ENCODE peak calls at places on chromosomes 3 and 15, in five cellular contexts. One of them, this sample, is unnamed.
A peak's percentile ranks its signal among the peaks of the same experiment; 100 is the strongest.

GRCh38 chr15:75107905-75108838 is 84.8 kb downstream of the PPCDC start:
- DNase-seq in CD4-positive, alpha-beta T cell: peak; percentile 26
- DNase-seq in body of pancreas: peak; percentile 48
- DNase-seq in H9: no peak
- DNase-seq in astrocyte of the cerebellum: peak; percentile 48
- DNase-seq in this sample: no peak

GRCh38 chr3:193859195-193859594 is 266.2 kb downstream of the OPA1 start:
- DNase-seq in CD4-positive, alpha-beta T cell: no peak
- DNase-seq in H9: no peak
- DNase-seq in body of pancreas: no peak
- DNase-seq in astrocyte of the cerebellum: no peak
- DNase-seq in this sample: no peak

GRCh38 chr3:182284793-182285192 is 508.5 kb upstream of the ATP11B start:
- DNase-seq in CD4-positive, alpha-beta T cell: no peak
- DNase-seq in astrocyte of the cerebellum: no peak
- DNase-seq in body of pancreas: no peak
- DNase-seq in H9: peak; percentile 53
- DNase-seq in this sample: no peak

GRCh38 chr15:71951134-71951533 is 140.8 kb downstream of the NR2E3 start:
- DNase-seq in CD4-positive, alpha-beta T cell: no peak
- DNase-seq in astrocyte of the cerebellum: no peak
- DNase-seq in H9: no peak
- DNase-seq in body of pancreas: no peak
- DNase-seq in this sample: no peak

GRCh38 chr15:80749589-80749988 is 29.6 kb upstream of the CEMIP start:
- DNase-seq in H9: no peak
- DNase-seq in CD4-positive, alpha-beta T cell: no peak
- DNase-seq in astrocyte of the cerebellum: no peak
- DNase-seq in body of pancreas: no peak
- DNase-seq in this sample: no peak

GRCh38 chr3:17908399-17909191 is 166.2 kb upstream of the TBC1D5 start:
- DNase-seq in H9: no peak
- DNase-seq in astrocyte of the cerebellum: no peak
- DNase-seq in body of pancreas: no peak
- DNase-seq in CD4-positive, alpha-beta T cell: no peak
- DNase-seq in this sample: no peak

GRCh38 chr3:117398166-117398954 is 688.8 kb downstream of the TUSC7 start:
- DNase-seq in CD4-positive, alpha-beta T cell: no peak
- DNase-seq in astrocyte of the cerebellum: no peak
- DNase-seq in H9: peak; percentile 86
- DNase-seq in body of pancreas: peak; percentile 91
- DNase-seq in this sample: no peak

GRCh38 chr3:5093786-5094185 is 28.3 kb upstream of the ARL8B start:
- DNase-seq in CD4-positive, alpha-beta T cell: no peak
- DNase-seq in H9: no peak
- DNase-seq in astrocyte of the cerebellum: no peak
- DNase-seq in body of pancreas: no peak
- DNase-seq in this sample: no peak

GRCh38 chr3:169952045-169952444 is 14.6 kb upstream of the SEC62 start:
- DNase-seq in H9: no peak
- DNase-seq in astrocyte of the cerebellum: no peak
- DNase-seq in body of pancreas: no peak
- DNase-seq in CD4-positive, alpha-beta T cell: no peak
- DNase-seq in this sample: no peak

GRCh38 chr3:31532587-31533168 is at the start of gene STT3B:
- DNase-seq in astrocyte of the cerebellum: no peak
- DNase-seq in H9: peak; percentile 78
- DNase-seq in body of pancreas: peak; percentile 81
- DNase-seq in CD4-positive, alpha-beta T cell: peak; percentile 82
- DNase-seq in this sample: peak; percentile 50

GRCh38 chr3:50154840-50155490 is at the start of gene SEMA3F:
- DNase-seq in CD4-positive, alpha-beta T cell: peak; percentile 73
- DNase-seq in astrocyte of the cerebellum: no peak
- DNase-seq in body of pancreas: peak; percentile 79
- DNase-seq in H9: peak; percentile 68
- DNase-seq in this sample: peak; percentile 15

GRCh38 chr3:149970716-149971402 is at the start of gene PFN2:
- DNase-seq in astrocyte of the cerebellum: peak; percentile 46
- DNase-seq in H9: peak; percentile 76
- DNase-seq in CD4-positive, alpha-beta T cell: peak; percentile 66
- DNase-seq in body of pancreas: peak; percentile 67
- DNase-seq in this sample: no peak

GRCh38 chr3:56190906-56191305 is 277.4 kb downstream of the ERC2 start:
- DNase-seq in body of pancreas: no peak
- DNase-seq in CD4-positive, alpha-beta T cell: no peak
- DNase-seq in astrocyte of the cerebellum: no peak
- DNase-seq in H9: no peak
- DNase-seq in this sample: no peak

GRCh38 chr3:156378871-156379270 is 176.0 kb downstream of the SSR3 start:
- DNase-seq in H9: no peak
- DNase-seq in body of pancreas: no peak
- DNase-seq in astrocyte of the cerebellum: no peak
- DNase-seq in CD4-positive, alpha-beta T cell: no peak
- DNase-seq in this sample: no peak

GRCh38 chr15:42100021-42100800 is 5.8 kb upstream of the PLA2G4D start:
- DNase-seq in astrocyte of the cerebellum: no peak
- DNase-seq in body of pancreas: no peak
- DNase-seq in H9: no peak
- DNase-seq in CD4-positive, alpha-beta T cell: no peak
- DNase-seq in this sample: no peak

GRCh38 chr15:63967616-63968015 is 78.7 kb downstream of the DAPK2 start:
- DNase-seq in H9: peak; percentile 8
- DNase-seq in body of pancreas: no peak
- DNase-seq in astrocyte of the cerebellum: no peak
- DNase-seq in CD4-positive, alpha-beta T cell: no peak
- DNase-seq in this sample: no peak

GRCh38 chr15:48858401-48858800 is 19.5 kb upstream of the EID1 start:
- DNase-seq in astrocyte of the cerebellum: no peak
- DNase-seq in H9: no peak
- DNase-seq in CD4-positive, alpha-beta T cell: no peak
- DNase-seq in body of pancreas: no peak
- DNase-seq in this sample: no peak

GRCh38 chr15:83626171-83626802 is 27.6 kb upstream of the ADAMTSL3 start:
- DNase-seq in H9: no peak
- DNase-seq in CD4-positive, alpha-beta T cell: no peak
- DNase-seq in body of pancreas: no peak
- DNase-seq in astrocyte of the cerebellum: no peak
- DNase-seq in this sample: no peak

GRCh38 chr3:183299976-183300375 is 46.9 kb downstream of the B3GNT5 start:
- DNase-seq in H9: no peak
- DNase-seq in CD4-positive, alpha-beta T cell: no peak
- DNase-seq in astrocyte of the cerebellum: no peak
- DNase-seq in body of pancreas: no peak
- DNase-seq in this sample: no peak

GRCh38 chr3:145015243-145015642 is 1043.6 kb downstream of the DIPK2A start:
- DNase-seq in CD4-positive, alpha-beta T cell: no peak
- DNase-seq in H9: no peak
- DNase-seq in body of pancreas: no peak
- DNase-seq in astrocyte of the cerebellum: peak; percentile 73
- DNase-seq in this sample: no peak

GRCh38 chr15:49855917-49856637 is 235.2 kb downstream of the DTWD1 start:
- DNase-seq in body of pancreas: peak; percentile 20
- DNase-seq in H9: no peak
- DNase-seq in astrocyte of the cerebellum: no peak
- DNase-seq in CD4-positive, alpha-beta T cell: no peak
- DNase-seq in this sample: no peak

GRCh38 chr15:62365795-62366442 is 200.8 kb upstream of the C2CD4B start:
- DNase-seq in astrocyte of the cerebellum: no peak
- DNase-seq in body of pancreas: peak; percentile 70
- DNase-seq in H9: no peak
- DNase-seq in CD4-positive, alpha-beta T cell: no peak
- DNase-seq in this sample: no peak

DNA sequence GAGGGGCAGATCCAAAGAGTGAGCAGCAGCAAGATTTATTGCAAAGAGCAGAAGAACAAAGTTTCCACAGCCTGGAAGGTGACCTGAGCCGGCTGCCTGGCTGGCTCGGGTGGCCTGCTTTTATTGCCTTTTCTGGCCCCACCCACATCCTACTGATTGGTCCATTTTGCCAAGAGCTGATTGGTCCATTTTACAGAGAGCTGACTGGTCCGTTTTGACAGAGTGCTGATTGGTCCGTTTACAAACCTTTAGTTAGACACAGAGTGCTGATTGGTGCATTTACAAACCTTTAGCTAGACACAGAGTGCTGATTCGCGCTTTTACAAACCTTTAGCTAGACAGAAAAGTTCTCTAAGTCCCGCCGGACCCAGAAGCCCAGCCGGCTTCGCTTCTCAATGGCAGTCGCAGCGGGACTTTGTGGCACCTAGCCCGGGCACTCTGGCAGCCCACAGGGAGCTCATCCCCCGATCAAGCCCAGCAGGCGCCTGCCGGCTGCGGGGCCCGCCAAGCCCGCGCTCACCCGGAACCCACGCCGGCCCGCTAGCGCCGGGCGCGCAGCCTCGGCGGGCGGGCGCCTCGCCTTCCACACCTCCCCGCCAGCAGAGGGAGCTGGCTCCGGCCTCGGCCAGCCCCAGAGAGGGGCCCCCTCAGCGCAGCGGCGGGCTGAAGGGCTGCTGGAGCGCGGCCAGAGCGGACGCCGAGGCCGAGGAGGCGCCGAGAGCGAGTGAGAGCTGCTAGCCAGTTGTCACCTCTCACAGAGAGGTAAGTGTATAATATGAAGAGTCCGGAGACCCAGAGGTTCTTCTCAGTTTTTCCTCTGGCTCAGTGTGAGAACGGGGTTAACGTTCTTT is 339.2 kb downstream of the CHL1 start:
- DNase-seq in CD4-positive, alpha-beta T cell: no peak
- DNase-seq in H9: peak; percentile 72
- DNase-seq in astrocyte of the cerebellum: no peak
- DNase-seq in body of pancreas: peak; percentile 24
- DNase-seq in this sample: no peak
- TF ChIP-seq CTCF in CD4-positive, alpha-beta T cell: no peak
- TF ChIP-seq CTCF in H9: peak; percentile 37
- TF ChIP-seq CTCF in astrocyte of the cerebellum: peak; percentile 17
- TF ChIP-seq CTCF in body of pancreas: peak; percentile 57
- TF ChIP-seq CTCF in this sample: no peak

GRCh38 chr3:98589331-98589870 is 4.0 kb downstream of the CPOX start:
- DNase-seq in astrocyte of the cerebellum: no peak
- DNase-seq in H9: no peak
- DNase-seq in body of pancreas: no peak
- DNase-seq in CD4-positive, alpha-beta T cell: no peak
- DNase-seq in this sample: no peak

GRCh38 chr3:98592345-98592935 is 971 bp downstream of the CPOX start:
- DNase-seq in CD4-positive, alpha-beta T cell: no peak
- DNase-seq in body of pancreas: no peak
- DNase-seq in astrocyte of the cerebellum: no peak
- DNase-seq in H9: no peak
- DNase-seq in this sample: no peak

GRCh38 chr3:98583766-98584165 is 9.6 kb downstream of the CPOX start:
- DNase-seq in H9: no peak
- DNase-seq in body of pancreas: no peak
- DNase-seq in CD4-positive, alpha-beta T cell: no peak
- DNase-seq in astrocyte of the cerebellum: no peak
- DNase-seq in this sample: no peak

GRCh38 chr3:98584563-98584962 is 8.8 kb downstream of the CPOX start:
- DNase-seq in H9: no peak
- DNase-seq in body of pancreas: no peak
- DNase-seq in astrocyte of the cerebellum: no peak
- DNase-seq in CD4-positive, alpha-beta T cell: no peak
- DNase-seq in this sample: no peak

GRCh38 chr3:98587654-98588532 is 5.5 kb downstream of the CPOX start:
- DNase-seq in astrocyte of the cerebellum: no peak
- DNase-seq in CD4-positive, alpha-beta T cell: no peak
- DNase-seq in H9: no peak
- DNase-seq in body of pancreas: no peak
- DNase-seq in this sample: no peak
- TF ChIP-seq CTCF in astrocyte of the cerebellum: peak; percentile 54
- TF ChIP-seq CTCF in CD4-positive, alpha-beta T cell: no peak
- TF ChIP-seq CTCF in H9: peak; percentile 51
- TF ChIP-seq CTCF in body of pancreas: no peak
- TF ChIP-seq CTCF in this sample: no peak

GRCh38 chr3:69791919-69792399 is 52.7 kb downstream of the MITF start:
- DNase-seq in body of pancreas: no peak
- DNase-seq in astrocyte of the cerebellum: no peak
- DNase-seq in CD4-positive, alpha-beta T cell: no peak
- DNase-seq in H9: no peak
- DNase-seq in this sample: no peak
- TF ChIP-seq CTCF in body of pancreas: peak; percentile 47
- TF ChIP-seq CTCF in astrocyte of the cerebellum: peak; percentile 47
- TF ChIP-seq CTCF in CD4-positive, alpha-beta T cell: no peak
- TF ChIP-seq CTCF in H9: peak; percentile 58
- TF ChIP-seq CTCF in this sample: peak; percentile 12

DNA sequence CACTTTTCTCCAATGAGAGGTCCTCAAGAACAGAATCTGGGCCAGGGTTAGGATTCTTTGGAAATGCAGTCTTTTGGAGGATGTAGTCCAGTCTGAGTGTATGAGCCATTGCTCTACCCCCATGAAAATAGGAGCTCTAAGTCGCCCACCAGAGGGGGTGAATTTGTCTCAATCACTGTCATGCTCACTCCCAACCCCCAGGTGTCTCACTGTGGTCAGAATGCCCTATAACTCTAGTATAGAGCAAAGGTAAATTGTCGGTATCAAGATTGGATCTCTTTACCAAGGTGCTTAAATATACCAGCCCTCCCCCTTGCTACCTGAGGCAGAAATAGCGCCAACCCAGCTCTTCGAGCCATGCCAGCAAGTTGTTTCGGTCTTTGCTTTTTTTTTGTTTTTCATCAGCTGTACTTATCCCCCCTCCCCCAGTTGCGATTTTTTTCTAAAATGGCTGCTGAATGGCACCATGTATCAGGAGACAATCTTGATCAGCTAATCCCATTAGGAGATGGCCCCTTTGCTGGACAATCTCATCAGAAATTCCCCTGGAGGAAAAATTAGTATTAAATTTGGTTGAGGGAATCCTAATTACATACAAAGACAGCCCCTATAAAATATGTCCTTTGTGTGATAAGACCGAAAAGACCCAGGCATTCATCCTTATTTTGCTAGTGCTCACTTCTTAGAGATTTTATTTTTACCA is 130.7 kb downstream of the EBLN2 start:
- DNase-seq in body of pancreas: no peak
- DNase-seq in CD4-positive, alpha-beta T cell: no peak
- DNase-seq in H9: peak; percentile 76
- DNase-seq in astrocyte of the cerebellum: no peak
- DNase-seq in this sample: no peak
- TF ChIP-seq CTCF in body of pancreas: no peak
- TF ChIP-seq CTCF in CD4-positive, alpha-beta T cell: no peak
- TF ChIP-seq CTCF in H9: peak; percentile 84
- TF ChIP-seq CTCF in astrocyte of the cerebellum: peak; percentile 21
- TF ChIP-seq CTCF in this sample: peak; percentile 40

DNA sequence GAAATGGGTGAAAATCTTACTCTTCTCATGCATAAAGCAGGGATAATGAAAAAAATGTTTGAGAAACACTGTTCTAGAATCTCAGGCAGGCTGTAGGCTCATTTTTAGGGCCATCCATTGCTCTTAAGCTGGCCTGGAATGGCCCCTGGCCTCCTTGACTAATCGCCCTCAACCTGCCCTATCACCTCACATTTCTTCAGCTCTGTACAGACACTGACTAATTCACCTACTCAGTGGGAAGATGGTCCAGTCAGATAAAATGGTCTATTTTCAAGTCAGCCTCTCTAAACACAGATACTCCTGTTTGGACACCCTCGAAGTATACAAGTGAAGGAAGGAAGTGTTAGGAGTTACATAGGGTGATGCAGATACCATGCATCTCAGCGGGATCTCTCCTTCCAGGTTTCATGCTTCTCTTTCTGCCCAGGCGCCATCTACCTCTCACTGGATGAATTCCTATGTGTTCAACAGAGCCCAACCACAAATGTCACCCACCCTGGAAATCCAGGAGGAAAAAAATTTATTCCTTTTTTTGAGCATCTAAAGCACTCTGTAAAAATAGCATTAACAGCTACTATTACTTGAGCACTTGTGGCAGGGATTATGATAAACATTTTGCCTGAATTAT is 12.1 kb downstream of the FMN1 start:
- DNase-seq in CD4-positive, alpha-beta T cell: no peak
- DNase-seq in body of pancreas: no peak
- DNase-seq in H9: no peak
- DNase-seq in astrocyte of the cerebellum: no peak
- DNase-seq in this sample: no peak
- TF ChIP-seq CTCF in CD4-positive, alpha-beta T cell: no peak
- TF ChIP-seq CTCF in body of pancreas: no peak
- TF ChIP-seq CTCF in H9: peak; percentile 49
- TF ChIP-seq CTCF in astrocyte of the cerebellum: no peak
- TF ChIP-seq CTCF in this sample: no peak